ENCODE peak calls at places on chromosome 4, in ten cellular contexts. T is cardiac muscle cell; H is DND-41; D is CD4-positive, alpha-beta memory T cell; A is fibroblast of lung; E is HepG2; Y is SJSA1; F is tibial artery; J is left lung; N is right atrium auricular region. Z is an unnamed sample. For H3K9me3, the result is how much of the 10 kb centered on the place peaks cover.

GRCh38 chr4:188411805-188412204 is 272.6 kb downstream of the TRIML1 start:
- DNase-seq in T (no peak), D (no peak), A (no peak), N (no peak), E (no peak), Y (no peak), F (no peak), J (peak), H (no peak), Z (no peak)

GRCh38 chr4:146329042-146329716 is 114.8 kb downstream of the REELD1 start:
- DNase-seq in F (no peak), D (no peak), T (no peak), E (no peak), Y (peak), N (no peak), H (no peak), J (no peak), A (peak), Z (no peak)

GRCh38 chr4:3827616-3828492 is 61.7 kb downstream of the ADRA2C start:
- DNase-seq in T (no peak), F (peak), J (peak), N (peak), H (no peak), Y (no peak), D (no peak), A (peak), E (peak), Z (no peak)

GRCh38 chr4:184282895-184283654 is 65.4 kb upstream of the ENPP6 start:
- DNase-seq in Y (no peak), J (no peak), F (no peak), E (no peak), N (peak), D (no peak), T (no peak), H (no peak), A (peak), Z (no peak)

GRCh38 chr4:185215261-185215660 is 5.9 kb downstream of the SNX25 start:
- DNase-seq in J (no peak), D (no peak), F (no peak), H (no peak), A (no peak), E (no peak), N (no peak), Y (no peak), T (no peak), Z (no peak)

GRCh38 chr4:31104033-31104432 is 383.9 kb downstream of the PCDH7 start:
- DNase-seq in J (no peak), T (no peak), H (no peak), E (no peak), D (no peak), Y (no peak), F (no peak), A (peak), N (no peak), Z (no peak)

GRCh38 chr4:80112236-80112635 is 39.2 kb upstream of the ANTXR2 start:
- DNase-seq in T (no peak), J (no peak), Y (no peak), D (no peak), F (no peak), H (no peak), A (peak), N (no peak), E (no peak), Z (no peak)

GRCh38 chr4:158827475-158828085 is 58.8 kb downstream of the FNIP2 start:
- DNase-seq in A (no peak), F (no peak), E (no peak), N (no peak), T (peak), J (no peak), H (no peak), D (no peak), Y (no peak), Z (no peak)

GRCh38 chr4:26995316-26995715 is 134.7 kb downstream of the STIM2 start:
- DNase-seq in F (no peak), Y (no peak), A (no peak), E (no peak), N (no peak), D (no peak), J (no peak), T (no peak), H (no peak), Z (no peak)

GRCh38 chr4:82706349-82707000 is 92.1 kb downstream of the SCD5 start:
- DNase-seq in H (no peak), T (no peak), Y (no peak), D (no peak), J (no peak), N (no peak), A (peak), F (no peak), E (no peak), Z (no peak)
- H3K27ac ChIP-seq in H (no peak), T (no peak), Y (no peak), D (no peak), J (peak), N (peak), A (no peak), F (no peak), E (no peak), Z (no peak)

GRCh38 chr4:107083-107443 is 17.2 kb upstream of the ZNF718 start:
- DNase-seq in H (no peak), F (no peak), N (no peak), T (no peak), D (no peak), E (no peak), Y (no peak), J (no peak), A (no peak), Z (no peak)
- H3K9me3 ChIP-seq in H (half or more), F (under half), N (under half), T (under half), D (under half), E (half or more), Y (under half), J (half or more), A (under half), Z (under half)

GRCh38 chr4:33340168-33340567 is 2620.0 kb downstream of the PCDH7 start:
- DNase-seq in J (no peak), F (no peak), T (no peak), Y (no peak), H (no peak), A (no peak), E (no peak), D (no peak), N (no peak), Z (no peak)

GRCh38 chr4:33339762-33340161 is 2619.6 kb downstream of the PCDH7 start:
- DNase-seq in F (no peak), H (no peak), A (no peak), T (no peak), Y (no peak), E (no peak), J (no peak), N (no peak), D (no peak), Z (no peak)

DNA sequence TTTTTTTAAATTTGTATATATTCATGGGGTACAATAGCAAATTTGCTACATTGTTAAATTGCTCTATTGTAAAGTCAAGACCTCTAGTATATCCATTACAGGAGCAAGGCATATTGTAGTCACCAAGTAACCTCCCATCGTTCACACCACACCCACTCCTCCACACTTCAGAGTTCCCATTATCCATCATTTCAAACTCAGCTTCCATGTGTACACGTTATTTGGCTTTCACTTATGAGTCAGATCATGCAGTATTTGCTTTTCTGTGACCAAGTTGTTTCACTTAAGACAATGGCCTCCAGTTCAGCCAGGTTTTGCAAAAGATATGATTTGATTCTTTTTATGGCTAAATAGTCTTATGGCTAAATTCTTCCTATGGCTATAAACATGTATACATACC is 2614.2 kb downstream of the PCDH7 start:
- DNase-seq in F (no peak), T (no peak), A (peak), D (no peak), J (no peak), Y (no peak), H (no peak), N (no peak), E (no peak), Z (no peak)
- H3K27ac ChIP-seq in F (no peak), T (no peak), A (no peak), D (no peak), J (no peak), Y (no peak), H (no peak), N (no peak), E (no peak), Z (no peak)

GRCh38 chr4:56626963-56627362 is 54.1 kb downstream of the HOPX start:
- DNase-seq in N (no peak), H (no peak), T (no peak), E (peak), Y (no peak), A (no peak), J (no peak), F (no peak), D (peak), Z (no peak)
- H3K9me3 ChIP-seq in N (under half), H (under half), T (under half), E (under half), Y (under half), A (under half), J (under half), F (under half), D (under half), Z (under half)

GRCh38 chr4:168908093-168908492 is 102.0 kb downstream of the CBR4 start:
- DNase-seq in F (no peak), D (no peak), A (peak), E (no peak), N (no peak), J (no peak), H (no peak), Y (peak), T (no peak), Z (no peak)
- H3K27ac ChIP-seq in F (peak), D (no peak), A (no peak), E (no peak), N (peak), J (peak), H (no peak), Y (peak), T (peak), Z (no peak)

DNA sequence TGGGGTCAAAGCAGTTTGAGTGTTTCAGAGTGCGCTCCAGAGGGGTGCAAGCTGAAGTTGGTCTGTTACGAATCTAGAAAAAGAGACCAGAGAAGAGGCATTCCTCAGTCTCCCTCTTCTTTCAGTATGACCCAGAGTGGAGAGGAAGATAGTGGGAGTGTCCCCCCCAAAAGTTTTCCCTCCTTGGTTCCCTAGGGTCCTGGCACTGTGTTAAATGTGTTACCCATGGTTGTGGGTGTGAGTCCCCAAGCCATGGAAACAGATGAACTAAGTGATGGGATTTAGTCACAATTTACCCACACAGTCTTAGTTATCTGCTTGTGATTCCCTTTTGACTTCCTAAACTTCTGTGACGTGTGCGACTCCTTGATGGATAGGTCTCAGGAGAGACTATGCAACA is 27.0 kb upstream of the NAF1 start:
- DNase-seq in D (no peak), T (no peak), E (no peak), N (no peak), J (no peak), H (peak), A (no peak), F (no peak), Y (no peak), Z (no peak)
- H3K9me3 ChIP-seq in D (under half), T (under half), E (under half), N (under half), J (half or more), H (under half), A (under half), F (under half), Y (under half), Z (under half)